ENCODE peak calls at places on chromosomes 7 and 10, in seven cellular contexts. R, W, V, U, S, Y and K are unnamed samples. For H3K4me1, the result is how much of the 10 kb centered on the place peaks cover.

GRCh38 chr7:144725070-144725469 is 110.8 kb downstream of the TPK1 start:
- DNase-seq in U (no peak), S (no peak), V (no peak), R (no peak), Y (no peak), W (no peak), K (no peak)

GRCh38 chr10:5467634-5468255 is 31.6 kb downstream of the CALML5 start:
- DNase-seq in S (no peak), W (no peak), Y (no peak), V (no peak), U (no peak), R (no peak), K (peak)

GRCh38 chr10:22437620-22438588 is 92.6 kb downstream of the SPAG6 start:
- DNase-seq in Y (peak), W (no peak), U (peak), S (no peak), R (peak), V (no peak), K (peak)

GRCh38 chr7:132836746-132837145 is 245.1 kb downstream of the CHCHD3 start:
- DNase-seq in U (no peak), S (no peak), W (no peak), R (no peak), V (no peak), Y (no peak), K (no peak)

GRCh38 chr10:65090991-65091390 is 1569.8 kb downstream of the REEP3 start:
- DNase-seq in R (no peak), W (no peak), Y (no peak), V (no peak), S (no peak), U (no peak), K (no peak)

GRCh38 chr7:94375167-94375566 is 19.5 kb upstream of the COL1A2 start:
- DNase-seq in W (peak), V (peak), Y (peak), R (peak), U (peak), S (peak), K (no peak)

GRCh38 chr10:78371118-78371517 is 337.5 kb downstream of the RPS24 start:
- DNase-seq in W (no peak), S (peak), U (no peak), V (no peak), R (no peak), Y (no peak), K (no peak)

GRCh38 chr10:26714816-26715487 is 17.5 kb downstream of the PDSS1 start:
- DNase-seq in W (no peak), Y (no peak), U (no peak), R (no peak), S (no peak), V (peak), K (peak)

GRCh38 chr10:133154996-133155778 is 4.8 kb upstream of the KNDC1 start:
- DNase-seq in R (no peak), Y (no peak), S (no peak), W (no peak), V (no peak), U (no peak), K (no peak)

GRCh38 chr10:7410800-7411670 is at the start of gene SFMBT2:
- DNase-seq in R (peak), W (peak), U (peak), S (peak), V (peak), Y (peak), K (no peak)

GRCh38 chr10:97611473-97611872 is 21.8 kb downstream of the MORN4 start:
- DNase-seq in S (no peak), Y (no peak), V (no peak), U (no peak), W (no peak), R (no peak), K (no peak)

GRCh38 chr10:97618285-97618684 is 15.0 kb downstream of the MORN4 start:
- DNase-seq in W (no peak), S (no peak), U (no peak), R (no peak), V (no peak), Y (no peak), K (no peak)

GRCh38 chr10:97607076-97607635 is 17.6 kb downstream of the C10orf62 start:
- DNase-seq in R (no peak), V (no peak), U (no peak), Y (no peak), W (no peak), S (no peak), K (no peak)

GRCh38 chr10:97608991-97609561 is 19.6 kb downstream of the C10orf62 start:
- DNase-seq in Y (no peak), W (peak), R (no peak), U (no peak), V (no peak), S (no peak), K (no peak)

GRCh38 chr10:97612386-97612785 is 20.9 kb downstream of the MORN4 start:
- DNase-seq in S (no peak), V (no peak), U (no peak), R (no peak), Y (no peak), W (no peak), K (no peak)
- TF ChIP-seq CTCF in S (peak), V (peak), U (no peak), R (no peak), Y (peak), W (peak), K (peak)

GRCh38 chr10:86498608-86499007 is 23.0 kb downstream of the WAPL start:
- DNase-seq in U (no peak), V (no peak), S (no peak), R (no peak), Y (no peak), W (no peak), K (no peak)
- H3K4me3 ChIP-seq in U (no peak), V (no peak), S (no peak), R (no peak), Y (no peak), W (no peak), K (no peak)

GRCh38 chr7:1025747-1026581 is 18.4 kb upstream of the GPR146 start:
- DNase-seq in V (no peak), W (no peak), U (no peak), S (peak), R (no peak), Y (no peak), K (no peak)

GRCh38 chr7:1022356-1022755 is 22.0 kb upstream of the GPR146 start:
- DNase-seq in Y (no peak), V (no peak), U (no peak), R (no peak), W (no peak), S (no peak), K (no peak)

GRCh38 chr7:1024876-1025746 is 19.2 kb upstream of the GPR146 start:
- DNase-seq in V (no peak), R (no peak), Y (no peak), W (no peak), S (no peak), U (no peak), K (no peak)

GRCh38 chr7:1022801-1023465 is 21.4 kb upstream of the GPR146 start:
- DNase-seq in S (no peak), V (peak), U (no peak), W (no peak), Y (no peak), R (no peak), K (no peak)

GRCh38 chr7:1024331-1024761 is 20.0 kb upstream of the GPR146 start:
- DNase-seq in W (no peak), U (no peak), R (no peak), Y (no peak), S (no peak), V (peak), K (no peak)
- H3K4me1 ChIP-seq in W (under half), U (under half), R (under half), Y (under half), S (half or more), V (under half), K (under half)

GRCh38 chr10:96322275-96322674 is 18.0 kb downstream of the DNTT start:
- DNase-seq in U (no peak), R (no peak), W (no peak), S (no peak), V (no peak), Y (no peak), K (no peak)

GRCh38 chr10:96325719-96326373 is 21.6 kb downstream of the DNTT start:
- DNase-seq in V (no peak), W (no peak), U (no peak), Y (no peak), S (no peak), R (no peak), K (no peak)

GRCh38 chr10:96324447-96324846 is 20.2 kb downstream of the DNTT start:
- DNase-seq in U (no peak), Y (no peak), R (no peak), V (no peak), W (no peak), S (no peak), K (no peak)

GRCh38 chr10:96319754-96320514 is 15.7 kb downstream of the DNTT start:
- DNase-seq in W (no peak), V (no peak), U (no peak), S (no peak), R (no peak), Y (no peak), K (no peak)

GRCh38 chr10:96321822-96322221 is 17.6 kb downstream of the DNTT start:
- DNase-seq in Y (no peak), W (no peak), R (no peak), U (no peak), V (no peak), S (no peak), K (no peak)
- TF ChIP-seq CTCF in Y (no peak), W (no peak), R (no peak), U (no peak), V (no peak), S (no peak), K (no peak)

DNA sequence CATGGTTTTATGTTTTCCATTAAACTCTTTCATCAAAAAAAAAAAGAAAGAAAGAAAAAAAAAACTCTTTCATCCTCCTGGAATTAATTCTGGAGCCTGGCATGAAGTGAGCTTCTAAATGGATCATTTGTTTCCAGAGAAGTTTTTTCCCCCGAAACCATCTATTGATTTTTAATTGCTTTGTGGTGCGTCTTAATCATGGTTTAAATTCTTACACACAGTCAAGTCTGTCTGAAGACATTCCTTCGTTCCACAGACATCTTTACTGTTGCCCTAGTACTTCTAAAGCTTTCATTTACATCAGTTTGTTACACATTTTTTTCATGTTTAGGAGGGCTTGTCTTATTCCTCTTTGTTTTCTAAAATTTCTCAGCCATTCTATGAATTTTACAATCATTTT is 493.4 kb upstream of the FOXK1 start:
- DNase-seq in Y (no peak), S (no peak), R (no peak), V (no peak), U (no peak), W (no peak), K (no peak)
- H3K4me3 ChIP-seq in Y (peak), S (no peak), R (no peak), V (no peak), U (no peak), W (peak), K (no peak)

DNA sequence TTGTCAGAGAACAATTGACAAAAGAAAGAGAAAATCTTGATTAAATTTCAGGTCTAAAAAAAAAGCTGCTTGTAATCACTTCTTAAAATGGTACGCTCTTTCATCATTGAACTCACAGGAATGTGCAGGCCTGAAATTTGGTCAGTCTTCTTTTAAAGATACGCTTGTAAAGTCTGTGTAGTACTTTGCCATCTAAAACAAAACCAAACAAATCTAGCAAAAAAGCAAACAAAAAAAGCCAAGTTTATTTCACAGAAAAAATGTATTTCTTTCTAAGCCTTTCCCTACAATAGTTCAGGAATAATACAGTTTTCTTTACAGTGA is 172.4 kb downstream of the OTUD1 start:
- DNase-seq in R (no peak), U (no peak), W (no peak), Y (no peak), V (no peak), S (no peak), K (no peak)
- H3K4me1 ChIP-seq in R (under half), U (under half), W (under half), Y (under half), V (under half), S (under half), K (under half)

GRCh38 chr10:127690176-127690575 is 46.8 kb upstream of the FOXI2 start:
- DNase-seq in W (no peak), U (no peak), S (no peak), V (no peak), Y (no peak), R (no peak), K (no peak)

GRCh38 chr10:127695431-127695830 is 41.6 kb upstream of the FOXI2 start:
- DNase-seq in W (no peak), S (no peak), R (no peak), Y (no peak), U (no peak), V (no peak), K (no peak)

GRCh38 chr10:127699311-127699710 is 37.7 kb upstream of the FOXI2 start:
- DNase-seq in U (no peak), S (no peak), W (no peak), V (no peak), Y (no peak), R (no peak), K (no peak)

GRCh38 chr10:127694580-127695193 is 42.3 kb upstream of the FOXI2 start:
- DNase-seq in V (peak), U (no peak), W (no peak), Y (no peak), S (no peak), R (peak), K (peak)
- TF ChIP-seq CTCF in V (no peak), U (no peak), W (peak), Y (no peak), S (no peak), R (no peak), K (peak)

DNA sequence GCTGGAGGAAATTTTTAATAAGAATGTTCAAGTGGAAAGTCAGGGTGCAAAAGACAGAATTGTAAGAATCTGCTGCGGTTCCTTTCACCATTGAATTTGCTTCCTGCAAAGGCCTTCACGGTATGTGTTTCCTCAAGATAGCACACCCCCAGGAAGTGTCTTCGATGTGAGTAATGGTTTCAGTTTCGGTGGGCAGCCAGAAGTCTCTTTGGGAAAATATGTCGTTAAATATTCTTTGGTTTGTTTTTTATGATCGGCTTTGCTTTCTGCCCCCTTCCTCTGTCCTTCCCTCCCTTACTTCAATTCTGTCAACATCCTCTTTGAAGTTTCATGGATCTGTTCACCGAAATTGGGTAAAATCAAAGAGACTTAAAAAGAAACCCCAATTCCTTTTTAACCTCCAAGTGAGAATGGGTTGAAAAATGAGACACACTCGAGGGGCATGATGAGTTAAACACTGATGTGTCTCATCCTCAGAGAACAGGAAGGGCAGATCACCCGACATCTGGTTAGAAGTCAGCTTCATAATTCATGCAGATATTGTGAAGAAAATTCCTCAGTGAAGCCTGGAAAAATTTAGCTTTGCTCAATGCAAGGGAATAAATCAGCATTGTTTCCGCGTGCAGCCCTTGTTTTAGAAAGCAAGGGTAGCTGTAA is 170.8 kb upstream of the HABP2 start:
- DNase-seq in R (no peak), V (no peak), W (no peak), Y (no peak), U (no peak), S (no peak), K (no peak)
- H3K4me3 ChIP-seq in R (no peak), V (peak), W (peak), Y (peak), U (peak), S (no peak), K (no peak)